ENCODE peak calls at places on chromosomes 13 and 19, in five cellular contexts. S is T-helper 17 cell, J is lower lobe of right lung, M is head of caudate nucleus, I is T-cell. N is an unnamed sample.

GRCh38 chr19:913080-913748 is at the start of gene R3HDM4:
- DNase-seq in S (peak), J (peak), M (peak), I (peak), N (peak)

GRCh38 chr13:98576215-98576945 is 527 bp downstream of the STK24 start:
- DNase-seq in S (peak), J (peak), M (peak), I (no peak), N (peak)

GRCh38 chr13:48412881-48413351 is at the start of gene LPAR6:
- DNase-seq in S (no peak), J (no peak), M (no peak), I (no peak), N (no peak)

GRCh38 chr13:28659611-28659970 is 661 bp downstream of the POMP start:
- DNase-seq in S (no peak), J (no peak), M (no peak), I (no peak), N (no peak)

GRCh38 chr19:41870401-41870873 is 6.6 kb upstream of the CD79A start:
- DNase-seq in S (no peak), J (no peak), M (no peak), I (no peak), N (peak)

GRCh38 chr19:43482193-43482592 is 16.8 kb upstream of the LYPD3 start:
- DNase-seq in S (no peak), J (no peak), M (no peak), I (no peak), N (no peak)

GRCh38 chr13:46170687-46171086 is 11.3 kb downstream of the LCP1 start:
- DNase-seq in S (peak), J (no peak), M (no peak), I (no peak), N (no peak)

GRCh38 chr19:14405758-14406644 is 13.1 kb downstream of the DDX39A start:
- DNase-seq in S (peak), J (peak), M (peak), I (peak), N (peak)

GRCh38 chr19:4914736-4915501 is 5.6 kb downstream of the UHRF1 start:
- DNase-seq in S (peak), J (peak), M (no peak), I (peak), N (peak)

GRCh38 chr13:42048625-42049453 is at the start of gene DGKH:
- DNase-seq in S (peak), J (peak), M (peak), I (no peak), N (peak)

GRCh38 chr19:923551-924211 is 2.2 kb upstream of the ARID3A start:
- DNase-seq in S (no peak), J (no peak), M (no peak), I (no peak), N (no peak)

GRCh38 chr19:42111384-42111783 is 20.9 kb downstream of the POU2F2 start:
- DNase-seq in S (no peak), J (no peak), M (no peak), I (no peak), N (no peak)

GRCh38 chr13:79491715-79492114 is 10.8 kb downstream of the NDFIP2 start:
- DNase-seq in S (no peak), J (no peak), M (no peak), I (no peak), N (no peak)

GRCh38 chr19:38452430-38453366 is 19.2 kb downstream of the RYR1 start:
- DNase-seq in S (no peak), J (no peak), M (no peak), I (no peak), N (no peak)

GRCh38 chr19:17156296-17156946 is 58.7 kb upstream of the USE1 start:
- DNase-seq in S (no peak), J (no peak), M (no peak), I (no peak), N (no peak)

GRCh38 chr19:29727906-29728305 is 12.8 kb upstream of the C19orf12 start:
- DNase-seq in S (no peak), J (no peak), M (no peak), I (no peak), N (no peak)

GRCh38 chr13:113066142-113066455 is 39.5 kb upstream of the F7 start:
- DNase-seq in S (no peak), J (no peak), M (no peak), I (no peak), N (no peak)

GRCh38 chr19:8306235-8307054 is 1.7 kb downstream of the CD320 start:
- DNase-seq in S (no peak), J (peak), M (peak), I (no peak), N (peak)

GRCh38 chr13:51346397-51346796 is 6.9 kb downstream of the SERPINE3 start:
- DNase-seq in S (no peak), J (no peak), M (no peak), I (no peak), N (no peak)

GRCh38 chr19:35107541-35107939 is 8.1 kb upstream of the FXYD3 start:
- DNase-seq in S (no peak), J (no peak), M (peak), I (no peak), N (peak)

GRCh38 chr19:6362024-6362344 is 653 bp downstream of the CLPP start:
- DNase-seq in S (no peak), J (no peak), M (no peak), I (no peak), N (no peak)

GRCh38 chr19:46442808-46443450 is 14.2 kb upstream of the PNMA8C start:
- DNase-seq in S (no peak), J (no peak), M (no peak), I (no peak), N (no peak)

GRCh38 chr13:94784066-94784465 is 71.7 kb upstream of the SOX21 start:
- DNase-seq in S (no peak), J (no peak), M (no peak), I (no peak), N (no peak)

GRCh38 chr19:39127812-39128510 is 2.4 kb downstream of the PAK4 start:
- DNase-seq in S (no peak), J (peak), M (no peak), I (no peak), N (peak)

GRCh38 chr19:6340493-6341201 is 7.2 kb upstream of the ACER1 start:
- DNase-seq in S (no peak), J (no peak), M (no peak), I (no peak), N (no peak)

GRCh38 chr19:29323046-29323971 is 110.4 kb upstream of the UQCRFS1 start:
- DNase-seq in S (no peak), J (no peak), M (peak), I (no peak), N (no peak)

GRCh38 chr13:26946675-26947342 is 186.2 kb upstream of the GPR12 start:
- DNase-seq in S (no peak), J (no peak), M (no peak), I (no peak), N (no peak)

GRCh38 chr13:50676602-50677001 is 166.9 kb downstream of the DLEU7 start:
- DNase-seq in S (no peak), J (no peak), M (no peak), I (no peak), N (no peak)

GRCh38 chr13:105139380-105140285 is 1395.8 kb downstream of the EFNB2 start:
- DNase-seq in S (peak), J (peak), M (peak), I (peak), N (peak)

GRCh38 chr13:80180745-80181144 is 160.2 kb downstream of the SPRY2 start:
- DNase-seq in S (no peak), J (no peak), M (no peak), I (no peak), N (no peak)

GRCh38 chr19:28508666-28509065 is 704.3 kb downstream of the UQCRFS1 start:
- DNase-seq in S (no peak), J (no peak), M (no peak), I (no peak), N (no peak)

GRCh38 chr19:29983568-29983967 is 41.5 kb downstream of the URI1 start:
- DNase-seq in S (no peak), J (no peak), M (no peak), I (no peak), N (no peak)

GRCh38 chr19:7908078-7908699 is 4.5 kb downstream of the MAP2K7 start:
- DNase-seq in S (no peak), J (no peak), M (no peak), I (no peak), N (no peak)

GRCh38 chr19:35712910-35713845 is 4.6 kb upstream of the KMT2B start:
- DNase-seq in S (no peak), J (no peak), M (no peak), I (no peak), N (no peak)

GRCh38 chr19:17950310-17951150 is 16.4 kb upstream of the KCNN1 start:
- DNase-seq in S (peak), J (no peak), M (no peak), I (peak), N (no peak)

GRCh38 chr13:42707003-42707402 is 74.4 kb upstream of the FAM216B start:
- DNase-seq in S (no peak), J (no peak), M (no peak), I (no peak), N (no peak)

GRCh38 chr13:76886005-76886291 is 257 bp downstream of the KCTD12 start:
- DNase-seq in S (no peak), J (no peak), M (no peak), I (no peak), N (no peak)

GRCh38 chr13:79779761-79780160 is 298.8 kb downstream of the NDFIP2 start:
- DNase-seq in S (no peak), J (peak), M (no peak), I (no peak), N (no peak)

GRCh38 chr13:34803756-34804155 is 138.3 kb upstream of the NBEA start:
- DNase-seq in S (no peak), J (no peak), M (no peak), I (no peak), N (no peak)

GRCh38 chr19:4896372-4896771 is 6.3 kb downstream of the ARRDC5 start:
- DNase-seq in S (no peak), J (no peak), M (no peak), I (no peak), N (no peak)

N was measured in mucosa of descending colon.